ENCODE peak calls at places on chromosomes 12 and 14, in four cellular contexts. I, W, C and S are unnamed samples.

GRCh38 chr14:60965402-60965801 is 15.5 kb downstream of the TRMT5 start:
- DNase-seq in C (no peak), W (no peak), I (no peak), S (no peak)

GRCh38 chr12:105228494-105228893 is 7.5 kb downstream of the APPL2 start:
- DNase-seq in C (no peak), W (no peak), I (no peak), S (no peak)

GRCh38 chr12:55932546-55932919 is 1.6 kb downstream of the DGKA start:
- DNase-seq in C (no peak), I (no peak), W (no peak), S (peak; percentile 29)

GRCh38 chr12:4809449-4810218 is 89.4 kb downstream of the GALNT8 start:
- DNase-seq in I (no peak), W (no peak), C (no peak), S (no peak)

GRCh38 chr12:107108995-107109508 is 15.7 kb upstream of the CRY1 start:
- DNase-seq in I (no peak), W (no peak), C (no peak), S (no peak)

GRCh38 chr14:50040401-50040775 is 76.0 kb downstream of the VCPKMT start:
- DNase-seq in I (peak; percentile 29), W (no peak), C (peak; percentile 29), S (peak; percentile 21)

GRCh38 chr14:43793579-43793978 is 713.5 kb downstream of the FSCB start:
- DNase-seq in C (no peak), I (no peak), W (no peak), S (no peak)

GRCh38 chr12:4830568-4830967 is 79.1 kb upstream of the KCNA1 start:
- DNase-seq in W (no peak), I (no peak), C (no peak), S (no peak)

GRCh38 chr12:12606793-12607589 is 4.7 kb upstream of the CREBL2 start:
- DNase-seq in C (no peak), I (no peak), W (no peak), S (no peak)

GRCh38 chr12:96720363-96720705 is 186.7 kb upstream of the NEDD1 start:
- DNase-seq in W (no peak), C (no peak), I (no peak), S (no peak)

GRCh38 chr12:104480826-104481457 is 24.2 kb downstream of the CHST11 start:
- DNase-seq in I (peak; percentile 44), C (no peak), W (no peak), S (no peak)

GRCh38 chr12:20220339-20220738 is 148.0 kb upstream of the PDE3A start:
- DNase-seq in W (no peak), I (no peak), C (no peak), S (no peak)

GRCh38 chr14:92513204-92513965 is at the start of gene RIN3:
- DNase-seq in C (peak; percentile 42), W (peak; percentile 16), I (no peak), S (peak; percentile 7)

GRCh38 chr12:32043928-32044549 is 62.6 kb upstream of the BICD1 start:
- DNase-seq in I (no peak), C (no peak), W (no peak), S (no peak)

GRCh38 chr14:70901218-70901772 is 6.0 kb upstream of the PCNX1 start:
- DNase-seq in C (no peak), W (no peak), I (no peak), S (no peak)

GRCh38 chr14:61643546-61643945 is 51.8 kb upstream of the HIF1A start:
- DNase-seq in C (no peak), W (no peak), I (no peak), S (no peak)

GRCh38 chr14:62889354-62889753 is 155.9 kb downstream of the KCNH5 start:
- DNase-seq in W (no peak), I (no peak), C (no peak), S (no peak)

GRCh38 chr12:34393086-34393820 is 371.0 kb downstream of the ALG10 start:
- DNase-seq in C (no peak), I (peak; percentile 14), W (no peak), S (no peak)

GRCh38 chr12:102811125-102811737 is 105.8 kb downstream of the PAH start:
- DNase-seq in I (no peak), C (no peak), W (no peak), S (no peak)

GRCh38 chr12:52629251-52630103 is 11.1 kb upstream of the KRT73 start:
- DNase-seq in I (no peak), C (no peak), W (no peak), S (no peak)

GRCh38 chr14:85960781-85961180 is 430.8 kb downstream of the FLRT2 start:
- DNase-seq in W (no peak), I (no peak), C (no peak), S (no peak)

GRCh38 chr14:32560213-32560857 is 231.2 kb downstream of the AKAP6 start:
- DNase-seq in C (no peak), I (peak; percentile 31), W (no peak), S (no peak)

GRCh38 chr14:91830777-91831176 is 36.6 kb downstream of the TC2N start:
- DNase-seq in C (no peak), I (peak; percentile 68), W (no peak), S (no peak)

GRCh38 chr14:75469606-75470237 is 41.9 kb downstream of the JDP2 start:
- DNase-seq in I (peak; percentile 90), W (no peak), C (no peak), S (no peak)

GRCh38 chr12:1949771-1950470 is 31.5 kb upstream of the CACNA2D4 start:
- DNase-seq in C (no peak), W (no peak), I (no peak), S (no peak)

GRCh38 chr12:79637093-79637492 is 53.7 kb downstream of the PAWR start:
- DNase-seq in C (no peak), I (no peak), W (no peak), S (no peak)
- H3K4me1 ChIP-seq in C (no peaks in the 10 kb centered on the region), I (peaks cover 6% of the 10 kb centered on the region), W (peaks cover 10% of the 10 kb centered on the region), S (no peaks in the 10 kb centered on the region)

GRCh38 chr14:104931771-104932675 is 7.3 kb downstream of the PLD4 start:
- DNase-seq in W (no peak), I (no peak), C (no peak), S (no peak)
- H3K4me3 ChIP-seq in W (peak overlapping the region; percentile 66), I (peak overlapping the region; percentile 55), C (no peak overlapping the region), S (no peak overlapping the region)

DNA sequence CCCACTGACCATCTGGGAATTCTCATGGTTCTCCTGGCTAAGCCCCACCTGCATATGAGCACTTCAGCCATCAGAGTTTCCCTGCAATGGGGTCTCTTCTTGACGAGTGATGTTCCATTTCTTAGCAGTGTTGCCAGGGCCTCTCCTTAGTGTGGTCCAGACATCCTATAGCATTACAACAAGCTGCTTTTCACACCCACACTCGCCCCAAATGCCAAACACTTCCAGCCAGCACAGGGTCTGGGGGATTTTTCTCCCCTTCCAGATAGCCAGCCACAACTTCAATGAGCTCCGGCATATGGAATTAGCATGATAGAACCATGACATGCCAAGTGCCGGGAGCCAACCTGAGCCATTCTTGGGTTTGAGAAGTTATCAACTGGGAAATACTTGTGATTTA is 267.4 kb downstream of the ZFP36L1 start:
- DNase-seq in I (no peak), C (no peak), W (no peak), S (no peak)
- H3K27ac ChIP-seq in I (peak overlapping the region; percentile 89), C (no peak overlapping the region), W (peak overlapping the region; percentile 89), S (no peak overlapping the region)

GRCh38 chr12:49487605-49488004 is 51.2 kb upstream of the KCNH3 start:
- DNase-seq in I (no peak), W (no peak), C (no peak), S (no peak)

GRCh38 chr12:49478949-49479664 is 59.7 kb upstream of the KCNH3 start:
- DNase-seq in C (no peak), W (no peak), I (no peak), S (no peak)

GRCh38 chr12:49483621-49484020 is 55.2 kb upstream of the KCNH3 start:
- DNase-seq in W (no peak), I (no peak), C (no peak), S (no peak)

GRCh38 chr12:49482095-49483051 is 56.5 kb upstream of the KCNH3 start:
- DNase-seq in C (no peak), W (no peak), I (no peak), S (no peak)
- H3K4me1 ChIP-seq in C (peaks cover 3% of the 10 kb centered on the region), W (no peaks in the 10 kb centered on the region), I (no peaks in the 10 kb centered on the region), S (no peaks in the 10 kb centered on the region)

GRCh38 chr14:45253754-45254300 is 825 bp upstream of the MIS18BP1 start:
- DNase-seq in C (no peak), W (no peak), I (no peak), S (no peak)
- H3K4me3 ChIP-seq in C (peak overlapping the region; percentile 61), W (peak overlapping the region; percentile 85), I (peak overlapping the region; percentile 64), S (peak overlapping the region; percentile 78)

GRCh38 chr14:52248057-52248456 is 19.4 kb upstream of the PTGDR start:
- DNase-seq in W (no peak), C (no peak), I (no peak), S (no peak)
- H3K27ac ChIP-seq in W (no peak overlapping the region), C (no peak overlapping the region), I (no peak overlapping the region), S (no peak overlapping the region)